ENCODE peak calls at places on chromosome 11, in eight cellular contexts. G is fibroblast of lung, Z is mesenchymal stem cell, D is PC-9, I is DND-41, X is IMR-90, A is MM.1S, O is neuronal stem cell. R is an unnamed sample.

GRCh38 chr11:81104051-81104450 is 1629.6 kb downstream of the FAM181B start:
- DNase-seq in G (no peak), Z (no peak), D (no peak), I (no peak), X (no peak), A (no peak), O (no peak), R (no peak)

GRCh38 chr11:66728760-66729385 is at the start of gene SPTBN2:
- DNase-seq in G (no peak), Z (peak), D (no peak), I (no peak), X (no peak), A (no peak), O (no peak), R (peak)

GRCh38 chr11:6833329-6833728 is 12.2 kb upstream of the OR10A5 start:
- DNase-seq in G (no peak), Z (no peak), D (no peak), I (no peak), X (no peak), A (no peak), O (no peak), R (no peak)

GRCh38 chr11:112315057-112315720 is 54.5 kb upstream of the PLET1 start:
- DNase-seq in G (no peak), Z (no peak), D (peak), I (peak), X (no peak), A (no peak), O (no peak), R (no peak)

GRCh38 chr11:107203656-107204055 is 185.4 kb upstream of the GUCY1A2 start:
- DNase-seq in G (no peak), Z (no peak), D (no peak), I (no peak), X (no peak), A (no peak), O (no peak), R (no peak)

GRCh38 chr11:124536520-124536919 is 6.9 kb downstream of the OR8B12 start:
- DNase-seq in G (peak), Z (peak), D (peak), I (no peak), X (peak), A (no peak), O (no peak), R (no peak)

GRCh38 chr11:101127348-101127698 is 2.3 kb downstream of the PGR start:
- DNase-seq in G (peak), Z (no peak), D (no peak), I (no peak), X (no peak), A (peak), O (no peak), R (peak)

GRCh38 chr11:120608760-120609211 is 97.2 kb downstream of the GRIK4 start:
- DNase-seq in G (peak), Z (no peak), D (no peak), I (no peak), X (no peak), A (no peak), O (no peak), R (no peak)

GRCh38 chr11:116948375-116948774 is 111.0 kb upstream of the APOA1 start:
- DNase-seq in G (no peak), Z (peak), D (peak), I (no peak), X (peak), A (no peak), O (no peak), R (no peak)

GRCh38 chr11:64170419-64170818 is 4.5 kb upstream of the MACROD1 start:
- DNase-seq in G (no peak), Z (no peak), D (no peak), I (no peak), X (no peak), A (no peak), O (no peak), R (peak)

GRCh38 chr11:4393209-4394196 is at the start of gene TRIM21:
- DNase-seq in G (peak), Z (peak), D (peak), I (peak), X (peak), A (peak), O (peak), R (peak)

GRCh38 chr11:5178046-5178837 is 22.2 kb downstream of the OR51V1 start:
- DNase-seq in G (no peak), Z (no peak), D (no peak), I (no peak), X (no peak), A (no peak), O (no peak), R (no peak)

GRCh38 chr11:2885676-2886081 is at the start of gene CDKN1C:
- DNase-seq in G (peak), Z (peak), D (peak), I (no peak), X (peak), A (peak), O (peak), R (peak)

GRCh38 chr11:45107051-45107450 is 39.4 kb upstream of the PRDM11 start:
- DNase-seq in G (no peak), Z (no peak), D (no peak), I (no peak), X (no peak), A (peak), O (no peak), R (no peak)

GRCh38 chr11:74672956-74673895 is 58.0 kb downstream of the CHRDL2 start:
- DNase-seq in G (peak), Z (peak), D (peak), I (no peak), X (peak), A (no peak), O (no peak), R (peak)

GRCh38 chr11:74019860-74020259 is 11.0 kb upstream of the UCP3 start:
- DNase-seq in G (no peak), Z (no peak), D (no peak), I (no peak), X (peak), A (no peak), O (no peak), R (no peak)

GRCh38 chr11:66970808-66971442 is 4.2 kb upstream of the C11orf86 start:
- DNase-seq in G (peak), Z (peak), D (peak), I (no peak), X (peak), A (no peak), O (no peak), R (peak)

GRCh38 chr11:50423208-50423607 is 390.5 kb downstream of the OR4C45 start:
- DNase-seq in G (no peak), Z (no peak), D (no peak), I (no peak), X (no peak), A (no peak), O (no peak), R (no peak)

GRCh38 chr11:99135508-99135907 is 114.8 kb downstream of the CNTN5 start:
- DNase-seq in G (no peak), Z (no peak), D (no peak), I (no peak), X (no peak), A (no peak), O (no peak), R (no peak)

DNA sequence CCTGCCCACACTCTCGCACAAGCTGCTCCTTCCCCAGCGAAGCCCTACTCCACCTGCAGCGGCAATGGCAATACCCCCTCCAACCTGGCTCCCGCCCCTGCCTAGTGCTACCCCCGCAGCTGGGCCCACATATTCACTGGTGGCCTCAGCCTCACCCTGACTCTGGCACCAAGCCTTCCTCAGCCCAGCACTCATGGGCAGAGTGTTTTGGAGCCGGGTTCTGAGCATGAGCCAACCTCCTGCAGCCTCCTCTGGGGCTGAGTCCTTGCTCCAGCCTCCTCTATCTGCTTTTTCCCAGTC is 47.6 kb downstream of the PDE2A start:
- DNase-seq in G (no peak), Z (no peak), D (no peak), I (no peak), X (no peak), A (no peak), O (no peak), R (no peak)
- H3K4me2 ChIP-seq in G (no peak), Z (no peak), D (no peak), I (no peak), X (no peak), A (no peak), O (no peak), R (no peak)

DNA sequence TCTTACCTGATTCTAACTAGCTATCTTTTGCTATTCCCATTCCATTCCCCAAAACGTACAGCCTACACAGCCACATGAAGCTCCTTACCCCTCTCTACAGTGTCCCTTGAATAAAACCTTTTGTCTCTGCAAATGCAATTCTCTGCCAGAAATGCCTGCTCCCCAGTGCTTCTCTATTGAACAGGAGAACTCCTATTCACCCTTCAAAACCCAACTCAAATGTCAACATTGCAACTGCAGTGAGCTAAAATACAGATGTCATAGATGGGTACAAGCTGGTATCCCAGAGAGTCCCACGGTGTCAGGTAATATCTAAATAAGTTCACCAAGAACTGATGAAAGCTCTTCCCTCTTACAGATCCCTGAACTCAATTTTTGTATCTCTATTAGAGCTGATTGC is 421.7 kb downstream of the INSC start:
- DNase-seq in G (no peak), Z (no peak), D (no peak), I (no peak), X (no peak), A (no peak), O (no peak), R (no peak)
- H2AFZ ChIP-seq in G (no peak), Z (no peak), D (no peak), I (no peak), X (no peak), A (no peak), O (no peak), R (no peak)

GRCh38 chr11:128737704-128738103 is 43.8 kb downstream of the FLI1 start:
- DNase-seq in G (no peak), Z (no peak), D (no peak), I (no peak), X (no peak), A (no peak), O (no peak), R (no peak)

GRCh38 chr11:128735935-128736610 is 42.2 kb downstream of the FLI1 start:
- DNase-seq in G (no peak), Z (no peak), D (no peak), I (no peak), X (no peak), A (peak), O (no peak), R (no peak)

GRCh38 chr11:128741511-128741910 is 47.6 kb downstream of the FLI1 start:
- DNase-seq in G (no peak), Z (no peak), D (no peak), I (no peak), X (no peak), A (no peak), O (no peak), R (no peak)

GRCh38 chr11:128739589-128739988 is 45.7 kb downstream of the FLI1 start:
- DNase-seq in G (no peak), Z (no peak), D (no peak), I (no peak), X (no peak), A (no peak), O (no peak), R (no peak)

DNA sequence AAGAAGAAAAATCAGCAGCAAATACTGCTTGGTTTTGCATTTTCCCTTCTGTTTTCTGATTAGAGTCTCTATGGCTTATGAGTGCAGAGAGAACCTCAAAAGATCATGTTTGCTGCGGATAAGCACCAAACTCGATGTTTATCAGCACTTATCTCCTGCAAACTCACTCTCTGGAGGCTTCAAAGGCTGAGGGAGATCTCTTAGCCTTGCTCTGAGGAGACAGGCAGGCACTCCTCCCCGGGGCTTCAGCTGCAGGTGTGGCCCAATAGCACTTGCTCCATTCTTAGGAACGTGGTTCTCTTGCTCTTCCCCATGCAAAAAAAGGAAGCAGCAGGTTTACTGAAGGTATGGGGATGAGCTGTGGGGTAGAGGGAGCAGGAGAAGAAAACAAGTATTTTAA is 45.1 kb downstream of the FLI1 start:
- DNase-seq in G (no peak), Z (no peak), D (no peak), I (peak), X (no peak), A (peak), O (no peak), R (no peak)
- H3K4me2 ChIP-seq in G (no peak), Z (no peak), D (no peak), I (peak), X (no peak), A (peak), O (no peak), R (no peak)

DNA sequence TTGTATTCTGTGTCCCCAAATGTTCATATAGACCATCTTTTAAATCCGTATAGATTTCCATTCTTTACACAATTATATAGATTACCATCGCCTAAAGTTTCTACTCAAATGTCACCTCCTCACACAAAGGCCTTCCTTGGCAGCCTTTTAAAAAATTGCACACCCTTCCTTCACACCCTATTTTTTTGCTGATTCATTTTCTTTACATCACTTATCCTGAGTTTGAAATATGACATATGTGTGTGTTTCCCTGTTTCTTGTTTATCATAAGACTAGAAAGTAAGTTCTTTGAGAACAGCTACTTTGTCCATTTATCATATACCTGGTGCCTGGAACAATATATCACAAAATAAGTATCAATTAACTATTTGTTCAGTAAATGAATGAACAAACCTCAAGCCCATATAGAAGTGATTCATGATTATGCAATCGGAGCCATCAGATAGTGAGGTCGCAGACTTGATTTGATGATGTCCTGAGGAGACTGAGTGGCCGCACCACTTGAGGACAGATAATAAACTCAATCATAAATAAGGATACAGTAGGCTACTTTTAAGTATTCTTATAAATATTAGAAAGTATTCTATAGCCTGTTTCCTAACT is 327.4 kb upstream of the ZC3H12C start:
- DNase-seq in G (no peak), Z (no peak), D (no peak), I (no peak), X (no peak), A (no peak), O (no peak), R (no peak)
- H2AFZ ChIP-seq in G (no peak), Z (no peak), D (no peak), I (no peak), X (no peak), A (no peak), O (no peak), R (no peak)

GRCh38 chr11:65479184-65480145 is 19.4 kb upstream of the MALAT1 start:
- DNase-seq in G (peak), Z (peak), D (no peak), I (no peak), X (peak), A (no peak), O (no peak), R (peak)
- H3K4me2 ChIP-seq in G (peak), Z (no peak), D (no peak), I (no peak), X (peak), A (no peak), O (peak), R (peak)

GRCh38 chr11:128905345-128906184 is 14.4 kb downstream of the KCNJ5 start:
- DNase-seq in G (peak), Z (peak), D (peak), I (no peak), X (peak), A (peak), O (no peak), R (peak)
- H2AFZ ChIP-seq in G (peak), Z (peak), D (peak), I (no peak), X (peak), A (peak), O (peak), R (peak)

GRCh38 chr11:133946018-133946417 is 10.8 kb downstream of the IGSF9B start:
- DNase-seq in G (no peak), Z (no peak), D (no peak), I (no peak), X (no peak), A (no peak), O (no peak), R (no peak)
- H3K4me2 ChIP-seq in G (no peak), Z (no peak), D (no peak), I (peak), X (no peak), A (no peak), O (no peak), R (no peak)

GRCh38 chr11:118705796-118706545 is 26.5 kb upstream of the TREH start:
- DNase-seq in G (no peak), Z (no peak), D (no peak), I (no peak), X (no peak), A (no peak), O (no peak), R (no peak)

GRCh38 chr11:118708296-118708695 is 28.8 kb upstream of the TREH start:
- DNase-seq in G (no peak), Z (no peak), D (no peak), I (no peak), X (no peak), A (no peak), O (no peak), R (no peak)

GRCh38 chr11:118705111-118705741 is 25.8 kb upstream of the TREH start:
- DNase-seq in G (no peak), Z (no peak), D (no peak), I (peak), X (no peak), A (no peak), O (no peak), R (no peak)

GRCh38 chr11:118703563-118704106 is 24.2 kb upstream of the TREH start:
- DNase-seq in G (no peak), Z (no peak), D (no peak), I (no peak), X (no peak), A (no peak), O (no peak), R (no peak)

DNA sequence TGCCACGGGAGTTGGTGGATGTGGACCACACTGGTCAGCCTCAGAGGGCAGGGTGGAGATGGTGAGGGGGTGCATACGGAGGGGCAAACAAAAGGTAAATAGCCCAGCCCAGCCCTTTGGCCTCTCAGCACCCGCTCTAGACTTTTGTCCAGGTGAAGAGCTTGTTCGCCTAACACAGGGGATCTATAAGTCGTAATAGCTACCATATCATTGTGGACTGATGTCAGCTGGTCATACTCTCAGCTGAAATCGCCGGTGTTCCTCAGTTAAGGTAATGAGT is 27.0 kb upstream of the TREH start:
- DNase-seq in G (no peak), Z (no peak), D (no peak), I (no peak), X (no peak), A (no peak), O (no peak), R (no peak)
- H2AFZ ChIP-seq in G (no peak), Z (no peak), D (no peak), I (no peak), X (no peak), A (no peak), O (peak), R (no peak)

GRCh38 chr11:61577383-61578118 is 3.3 kb downstream of the SYT7 start:
- DNase-seq in G (no peak), Z (no peak), D (no peak), I (no peak), X (no peak), A (no peak), O (no peak), R (no peak)
- H3K4me2 ChIP-seq in G (no peak), Z (no peak), D (no peak), I (no peak), X (no peak), A (no peak), O (no peak), R (no peak)

DNA sequence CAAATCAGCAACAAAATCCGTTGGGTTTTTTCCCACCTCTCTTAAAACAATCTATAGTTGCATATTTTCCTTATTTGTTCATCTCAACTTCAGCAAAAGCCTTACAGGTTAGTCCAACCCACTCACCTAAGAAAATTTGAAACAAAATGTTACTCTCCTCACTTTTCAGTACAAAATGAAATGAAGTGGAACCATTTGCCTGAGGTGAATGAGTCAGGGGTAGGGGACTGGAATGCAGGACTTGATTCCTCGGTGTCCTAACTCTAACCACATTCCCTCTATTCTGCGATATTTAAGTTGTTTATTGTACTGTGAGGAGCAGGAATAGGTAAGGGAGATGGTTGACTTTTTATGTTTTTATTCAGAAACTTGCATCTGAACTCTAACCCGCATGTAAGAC is 16.4 kb downstream of the ATP5MG start:
- DNase-seq in G (no peak), Z (no peak), D (peak), I (no peak), X (no peak), A (no peak), O (no peak), R (no peak)
- H2AFZ ChIP-seq in G (no peak), Z (no peak), D (no peak), I (no peak), X (no peak), A (no peak), O (no peak), R (no peak)

R was measured in osteoblast.